ENCODE peak calls at places on chromosomes 7 and 10, in nine cellular contexts. W is lower lobe of right lung; K is neuronal stem cell; O is hepatocyte; H is K562; P is naive thymus-derived CD4-positive, alpha-beta T cell; U is pancreas; A is upper lobe of left lung; J is caudate nucleus. R is an unnamed sample.

GRCh38 chr10:115827180-115827579 is 445.8 kb downstream of the GFRA1 start:
- DNase-seq in J (no peak), K (no peak), W (no peak), P (no peak), U (no peak), O (peak; percentile 7), A (no peak), H (no peak), R (no peak)

GRCh38 chr7:22751341-22751740 is 24.3 kb downstream of the IL6 start:
- DNase-seq in J (no peak), A (no peak), P (no peak), H (no peak), K (no peak), O (no peak), U (no peak), W (no peak), R (no peak)

GRCh38 chr10:76317078-76317477 is 885.7 kb downstream of the LRMDA start:
- DNase-seq in U (no peak), W (no peak), J (no peak), K (no peak), A (no peak), O (no peak), H (no peak), P (no peak), R (no peak)

GRCh38 chr7:87318741-87319140 is 26.7 kb upstream of the CROT start:
- DNase-seq in U (no peak), H (no peak), A (no peak), P (no peak), K (no peak), W (no peak), O (no peak), J (no peak), R (no peak)

GRCh38 chr7:150881189-150881588 is 28.9 kb downstream of the AOC1 start:
- DNase-seq in O (no peak), H (no peak), K (no peak), J (no peak), U (no peak), W (no peak), A (no peak), P (no peak), R (no peak)

GRCh38 chr7:6705959-6706665 is 635 bp downstream of the ZNF12 start:
- DNase-seq in O (peak; percentile 66), U (peak; percentile 81), A (peak; percentile 29), W (peak; percentile 54), K (no peak), H (peak; percentile 65), J (no peak), P (no peak), R (no peak)

GRCh38 chr10:48444266-48444665 is 137.8 kb downstream of the MAPK8 start:
- DNase-seq in P (no peak), H (peak; percentile 46), J (no peak), A (no peak), K (peak; percentile 29), U (no peak), W (no peak), O (peak; percentile 23), R (no peak)

GRCh38 chr10:8752146-8752843 is 697.8 kb downstream of the GATA3 start:
- DNase-seq in H (no peak), U (no peak), W (no peak), P (no peak), J (peak; percentile 83), A (no peak), O (no peak), K (no peak), R (no peak)

GRCh38 chr7:128705891-128706333 is 33.2 kb upstream of the CALU start:
- DNase-seq in A (no peak), P (no peak), U (no peak), H (no peak), O (no peak), J (peak; percentile 35), W (no peak), K (no peak), R (no peak)

GRCh38 chr7:20839196-20839735 is 52.6 kb upstream of the SP8 start:
- DNase-seq in U (no peak), A (no peak), W (no peak), P (no peak), K (no peak), J (no peak), H (no peak), O (no peak), R (no peak)

GRCh38 chr10:77635402-77636227 is 2.0 kb downstream of the KCNMA1 start:
- DNase-seq in K (no peak), A (no peak), O (no peak), P (no peak), U (no peak), H (no peak), J (no peak), W (no peak), R (no peak)

GRCh38 chr7:44827567-44827966 is 20.3 kb downstream of the H2AZ2 start:
- DNase-seq in H (no peak), O (no peak), P (no peak), W (no peak), J (no peak), U (no peak), K (no peak), A (no peak), R (no peak)

GRCh38 chr7:101940830-101941229 is 123.4 kb downstream of the CUX1 start:
- DNase-seq in P (no peak), O (peak; percentile 63), A (peak; percentile 59), J (no peak), U (no peak), W (no peak), H (no peak), K (peak; percentile 24), R (no peak)

GRCh38 chr10:93993782-93994668 is at the start of gene PLCE1:
- DNase-seq in H (peak; percentile 68), P (no peak), K (peak; percentile 47), J (peak; percentile 7), W (peak; percentile 71), O (peak; percentile 89), U (peak; percentile 89), A (peak; percentile 40), R (peak; percentile 16)
- H3K27ac ChIP-seq in H (no peak within 1 kb of the TSS), P (no peak within 1 kb of the TSS), K (no peak within 1 kb of the TSS), J (no peak within 1 kb of the TSS), W (peak within 1 kb of the TSS; percentile 58), O (peak within 1 kb of the TSS; percentile 53), U (peak within 1 kb of the TSS; percentile 62), A (peak within 1 kb of the TSS; percentile 68), R (no peak within 1 kb of the TSS)

GRCh38 chr7:25386311-25386744 is 158.0 kb upstream of the NPVF start:
- DNase-seq in W (no peak), U (no peak), A (no peak), P (no peak), O (no peak), J (peak; percentile 55), H (no peak), K (no peak), R (peak; percentile 8)

GRCh38 chr7:25382869-25383268 is 154.6 kb upstream of the NPVF start:
- DNase-seq in O (no peak), J (no peak), P (no peak), U (no peak), W (no peak), A (no peak), K (no peak), H (no peak), R (no peak)

GRCh38 chr7:25383402-25383801 is 155.1 kb upstream of the NPVF start:
- DNase-seq in J (no peak), K (no peak), H (no peak), W (no peak), U (no peak), P (no peak), O (no peak), A (no peak), R (no peak)

GRCh38 chr7:25384820-25385560 is 156.7 kb upstream of the NPVF start:
- DNase-seq in W (no peak), H (no peak), J (peak; percentile 25), U (no peak), K (no peak), A (no peak), P (no peak), O (no peak), R (peak; percentile 14)

DNA sequence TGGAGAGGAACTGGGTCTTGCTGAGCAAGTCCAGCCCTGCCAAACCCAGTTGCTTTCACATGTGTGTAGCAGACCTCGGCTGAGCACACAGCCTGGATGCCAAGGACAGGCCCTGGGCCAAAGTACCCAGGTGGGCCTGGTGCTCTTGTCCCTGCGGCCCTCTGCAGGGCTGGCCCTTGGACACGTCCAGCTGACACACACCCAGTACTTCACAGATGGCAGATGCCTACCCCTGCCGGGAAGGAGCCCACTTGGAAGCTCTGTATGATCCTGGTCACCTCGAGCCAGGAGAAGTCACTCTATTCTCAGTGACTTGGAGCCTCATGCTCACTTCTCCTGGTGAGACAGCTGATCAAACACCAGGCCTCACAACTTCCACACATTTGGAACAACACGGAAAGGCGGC is 157.4 kb upstream of the NPVF start:
- DNase-seq in K (no peak), A (no peak), J (no peak), P (no peak), O (no peak), H (no peak), U (peak; percentile 87), W (no peak), R (no peak)
- H3K27ac ChIP-seq in K (no peak overlapping the region), A (no peak overlapping the region), J (peak overlapping the region; percentile 33), P (no peak overlapping the region), O (no peak overlapping the region), H (no peak overlapping the region), U (peak overlapping the region; percentile 71), W (peak overlapping the region; percentile 21), R (no peak overlapping the region)

DNA sequence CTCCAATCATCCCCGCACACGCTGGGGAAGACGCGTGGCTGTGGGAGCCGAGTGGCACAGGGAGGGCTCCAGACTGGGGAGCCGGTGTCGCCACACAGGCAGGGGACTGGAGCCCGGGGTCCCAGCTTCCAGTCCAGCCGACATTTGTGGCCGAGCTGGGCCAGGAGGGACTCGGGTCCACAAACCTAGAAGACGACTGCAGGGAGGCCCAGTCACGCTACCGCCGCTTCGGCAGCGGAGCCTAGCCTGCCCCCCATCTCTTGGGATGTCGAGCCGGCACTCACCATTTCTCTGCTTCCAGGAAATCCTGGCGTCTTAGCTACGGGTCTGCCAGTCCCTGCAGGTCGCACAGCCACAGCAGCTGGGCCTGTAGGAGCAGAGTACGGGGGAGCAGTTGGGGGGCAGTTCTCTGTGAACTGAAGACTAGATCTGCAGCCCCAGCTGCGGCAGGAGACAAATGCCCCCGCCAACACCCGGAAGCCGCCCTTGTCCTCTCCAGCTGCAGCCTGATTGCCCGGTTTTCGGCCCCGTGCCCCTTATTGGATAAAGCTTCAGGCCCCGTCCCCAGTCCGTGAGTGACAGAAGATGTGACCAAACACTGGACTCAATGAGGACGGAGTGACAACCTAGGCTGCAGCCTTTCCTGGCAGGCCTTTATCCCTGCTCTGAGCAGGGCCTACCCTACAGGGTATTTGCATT is 270.7 kb downstream of the ZNF33B start:
- DNase-seq in O (no peak), P (no peak), U (peak; percentile 79), A (peak; percentile 89), H (peak; percentile 97), W (peak; percentile 84), K (peak; percentile 20), J (peak; percentile 93), R (peak; percentile 85)
- H3K27ac ChIP-seq in O (no peak overlapping the region), P (no peak overlapping the region), U (no peak overlapping the region), A (no peak overlapping the region), H (peak overlapping the region; percentile 79), W (peak overlapping the region; percentile 38), K (no peak overlapping the region), J (no peak overlapping the region), R (peak overlapping the region; percentile 35)

DNA sequence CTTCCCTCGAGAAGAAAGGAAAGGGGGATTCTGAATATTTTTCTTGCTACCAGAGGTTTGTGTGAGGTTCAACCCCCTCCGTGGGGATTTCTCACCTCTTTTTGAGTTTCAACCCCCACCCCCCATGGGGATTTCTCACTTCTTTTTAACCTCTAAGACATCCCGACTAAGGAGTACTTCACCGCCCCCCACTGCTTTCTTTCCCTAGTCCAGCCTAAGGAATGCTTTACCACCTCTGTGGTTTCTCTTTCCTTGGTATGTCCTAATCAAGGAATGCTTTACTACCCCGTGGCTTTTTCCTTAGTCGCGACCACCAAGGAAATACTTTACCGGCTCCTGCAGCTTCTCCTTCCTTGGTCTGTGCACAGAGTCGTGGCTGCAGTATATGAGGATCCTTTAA is 149.4 kb downstream of the LYZL1 start:
- DNase-seq in O (no peak), P (no peak), A (no peak), J (no peak), K (no peak), U (no peak), W (no peak), H (no peak), R (no peak)
- H3K27ac ChIP-seq in O (no peak overlapping the region), P (no peak overlapping the region), A (no peak overlapping the region), J (no peak overlapping the region), K (no peak overlapping the region), U (no peak overlapping the region), W (no peak overlapping the region), H (no peak overlapping the region), R (no peak overlapping the region)